ENCODE peak calls at places on chromosomes 6 and 20, in four cellular contexts. E is pancreas, A is fibroblast of the aortic adventitia, O is stomach. K is an unnamed sample.
A peak's percentile ranks its signal among the peaks of the same experiment; 100 is the strongest.

GRCh38 chr20:64188682-64189529 is 24.7 kb downstream of the MYT1 start:
- DNase-seq in E (no peak), A (peak; percentile 25), O (no peak), K (peak; percentile 12)

GRCh38 chr6:26594730-26595632 is 1.8 kb upstream of the ABT1 start:
- DNase-seq in E (no peak), A (peak; percentile 81), O (no peak), K (no peak)

GRCh38 chr6:131844243-131844841 is 36.5 kb downstream of the ENPP1 start:
- DNase-seq in E (no peak), A (peak; percentile 21), O (no peak), K (no peak)

GRCh38 chr6:157514659-157515496 is 133.9 kb downstream of the ZDHHC14 start:
- DNase-seq in E (no peak), A (peak; percentile 30), O (no peak), K (no peak)

GRCh38 chr6:32664827-32665362 is 1.6 kb downstream of the HLA-DQB1 start:
- DNase-seq in E (no peak), A (no peak), O (peak; percentile 37), K (peak; percentile 40)

GRCh38 chr6:148459228-148459627 is 116.6 kb downstream of the SASH1 start:
- DNase-seq in E (no peak), A (no peak), O (no peak), K (no peak)

GRCh38 chr6:52399511-52400315 is 20.4 kb upstream of the EFHC1 start:
- DNase-seq in E (no peak), A (peak; percentile 80), O (no peak), K (peak; percentile 42)

GRCh38 chr6:125512621-125513020 is 210.9 kb upstream of the HDDC2 start:
- DNase-seq in E (no peak), A (peak; percentile 4), O (no peak), K (no peak)

GRCh38 chr6:148737806-148738205 is 9.0 kb upstream of the UST start:
- DNase-seq in E (no peak), A (no peak), O (no peak), K (no peak)

GRCh38 chr20:5008743-5009142 is 7.4 kb upstream of the SLC23A2 start:
- DNase-seq in E (no peak), A (no peak), O (no peak), K (no peak)

GRCh38 chr20:62695448-62696414 is 12.9 kb upstream of the NTSR1 start:
- DNase-seq in E (no peak), A (no peak), O (no peak), K (no peak)

GRCh38 chr6:41275489-41275888 is 11.0 kb downstream of the TREM1 start:
- DNase-seq in E (no peak), A (no peak), O (no peak), K (no peak)

GRCh38 chr20:17226410-17227198 is at the start of gene PCSK2:
- DNase-seq in E (peak; percentile 80), A (peak; percentile 15), O (peak; percentile 34), K (peak; percentile 12)

GRCh38 chr6:33905081-33905609 is 101.3 kb upstream of the MLN start:
- DNase-seq in E (no peak), A (no peak), O (no peak), K (no peak)

GRCh38 chr20:60358101-60358500 is 399.9 kb downstream of the CDH26 start:
- DNase-seq in E (no peak), A (no peak), O (no peak), K (no peak)

GRCh38 chr20:60352017-60352416 is 393.8 kb downstream of the CDH26 start:
- DNase-seq in E (no peak), A (no peak), O (no peak), K (no peak)

GRCh38 chr20:60354181-60354580 is 396.0 kb downstream of the CDH26 start:
- DNase-seq in E (no peak), A (no peak), O (no peak), K (no peak)

GRCh38 chr20:60349418-60349817 is 391.2 kb downstream of the CDH26 start:
- DNase-seq in E (no peak), A (no peak), O (no peak), K (no peak)

GRCh38 chr20:60352580-60352979 is 394.4 kb downstream of the CDH26 start:
- DNase-seq in E (no peak), A (no peak), O (no peak), K (no peak)
- H3K4me3 ChIP-seq in E (no peak overlapping the region), A (no peak overlapping the region), O (no peak overlapping the region), K (no peak overlapping the region)

GRCh38 chr20:21704408-21705385 is 767 bp upstream of the PAX1 start:
- DNase-seq in E (no peak), A (no peak), O (no peak), K (no peak)

GRCh38 chr20:21707267-21707666 is 1.8 kb downstream of the PAX1 start:
- DNase-seq in E (no peak), A (no peak), O (no peak), K (no peak)

GRCh38 chr20:21705466-21706344 is at the start of gene PAX1:
- DNase-seq in E (peak; percentile 71), A (no peak), O (no peak), K (no peak)

GRCh38 chr20:21707999-21708737 is 2.7 kb downstream of the PAX1 start:
- DNase-seq in E (no peak), A (no peak), O (no peak), K (no peak)

GRCh38 chr20:21706345-21707195 is 1.1 kb downstream of the PAX1 start:
- DNase-seq in E (no peak), A (no peak), O (no peak), K (no peak)
- H3K4me3 ChIP-seq in E (no peak overlapping the region), A (no peak overlapping the region), O (no peak overlapping the region), K (no peak overlapping the region)

DNA sequence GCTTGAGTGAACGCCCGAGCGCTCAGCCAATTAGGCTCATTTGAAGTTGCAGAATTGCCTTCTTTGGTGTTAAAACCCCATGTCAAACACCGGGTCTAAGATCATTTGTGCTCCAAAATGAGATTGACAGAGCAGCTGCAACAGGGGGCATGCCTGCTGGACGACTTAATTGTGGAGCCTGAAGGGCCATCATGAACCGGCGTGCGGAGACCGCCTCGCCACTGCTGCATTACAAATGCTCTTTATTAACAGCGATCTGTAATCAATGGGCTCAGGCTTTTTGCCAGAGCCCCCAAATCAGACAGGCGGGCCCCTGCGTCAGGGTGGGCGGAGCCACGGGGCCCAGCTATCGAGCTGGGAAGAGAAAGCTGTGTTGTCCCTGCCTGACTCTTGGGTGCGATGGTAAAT is 183.2 kb downstream of the SIM1 start:
- DNase-seq in E (peak; percentile 52), A (no peak), O (no peak), K (no peak)
- H3K4me3 ChIP-seq in E (no peak overlapping the region), A (no peak overlapping the region), O (peak overlapping the region; percentile 12), K (no peak overlapping the region)

DNA sequence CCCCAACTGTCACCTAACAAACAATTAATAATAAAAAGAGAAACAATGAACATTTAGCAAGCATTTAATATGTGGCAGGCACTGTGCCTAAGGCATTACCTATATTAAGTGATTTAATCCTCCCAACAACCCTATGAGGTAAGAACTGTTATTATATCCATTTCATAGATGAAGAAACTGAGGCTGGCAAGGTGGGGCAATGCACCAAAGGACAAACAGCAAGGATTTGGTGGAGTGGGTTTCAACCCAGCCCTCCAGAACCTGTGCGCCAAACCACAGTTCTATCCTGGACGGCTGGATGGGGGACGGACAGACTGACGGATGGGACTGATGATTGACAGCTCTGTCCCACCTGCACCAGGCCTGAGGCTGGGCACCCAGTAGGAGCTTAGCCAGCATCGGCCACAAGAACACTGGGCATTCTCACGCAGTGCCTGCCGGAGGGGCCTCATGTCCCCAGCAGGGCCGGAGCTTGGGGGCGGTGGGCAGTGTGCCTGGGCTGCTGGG is 24.6 kb downstream of the NOL4L start:
- DNase-seq in E (no peak), A (no peak), O (no peak), K (no peak)
- H3K4me3 ChIP-seq in E (no peak overlapping the region), A (no peak overlapping the region), O (no peak overlapping the region), K (no peak overlapping the region)

GRCh38 chr6:17455919-17456318 is 62.5 kb downstream of the CAP2 start:
- DNase-seq in E (no peak), A (no peak), O (no peak), K (no peak)

GRCh38 chr6:17457405-17457804 is 64.0 kb downstream of the CAP2 start:
- DNase-seq in E (no peak), A (no peak), O (no peak), K (no peak)

GRCh38 chr6:17457956-17458355 is 64.6 kb downstream of the CAP2 start:
- DNase-seq in E (no peak), A (no peak), O (no peak), K (no peak)

GRCh38 chr6:17456711-17457110 is 63.3 kb downstream of the CAP2 start:
- DNase-seq in E (no peak), A (no peak), O (no peak), K (no peak)

DNA sequence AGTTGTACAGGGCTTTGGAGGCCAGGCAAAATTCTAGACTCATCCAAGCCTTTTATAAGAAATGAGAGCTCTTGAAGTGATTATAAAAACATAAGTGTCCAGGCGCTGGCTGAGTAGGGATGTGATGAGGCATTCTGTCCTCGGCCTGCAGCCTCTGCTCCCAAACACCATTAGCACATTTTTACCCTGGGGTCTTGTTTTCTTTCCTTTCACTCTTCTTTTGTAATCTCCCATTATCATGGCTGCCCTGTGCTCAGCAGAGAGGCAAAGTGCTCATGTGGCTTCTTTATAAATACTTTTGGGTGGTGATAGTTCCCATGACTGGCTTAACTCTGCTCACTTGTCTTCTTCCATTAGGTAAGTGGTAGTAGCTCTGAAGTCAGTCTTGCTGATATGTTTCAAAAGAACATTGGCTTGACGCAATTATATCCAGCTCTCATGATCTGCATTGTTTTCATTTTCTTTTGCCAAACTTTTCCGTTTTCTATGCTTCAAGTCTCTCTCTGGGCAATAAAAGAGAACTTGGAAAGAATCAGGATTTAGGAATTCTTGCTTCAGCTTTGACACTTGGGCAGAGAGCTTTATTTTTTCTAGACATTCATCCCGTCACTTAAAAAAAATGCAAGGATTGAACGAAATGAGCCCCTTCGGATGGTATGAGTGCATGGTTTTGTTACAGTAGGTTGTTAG is 61.1 kb downstream of the CAP2 start:
- DNase-seq in E (no peak), A (peak; percentile 56), O (no peak), K (no peak)
- H3K4me3 ChIP-seq in E (no peak overlapping the region), A (no peak overlapping the region), O (no peak overlapping the region), K (no peak overlapping the region)

GRCh38 chr6:164947174-164947573 is 362.2 kb downstream of the C6orf118 start:
- DNase-seq in E (no peak), A (no peak), O (no peak), K (no peak)
- H3K4me3 ChIP-seq in E (no peak overlapping the region), A (no peak overlapping the region), O (no peak overlapping the region), K (no peak overlapping the region)

DNA sequence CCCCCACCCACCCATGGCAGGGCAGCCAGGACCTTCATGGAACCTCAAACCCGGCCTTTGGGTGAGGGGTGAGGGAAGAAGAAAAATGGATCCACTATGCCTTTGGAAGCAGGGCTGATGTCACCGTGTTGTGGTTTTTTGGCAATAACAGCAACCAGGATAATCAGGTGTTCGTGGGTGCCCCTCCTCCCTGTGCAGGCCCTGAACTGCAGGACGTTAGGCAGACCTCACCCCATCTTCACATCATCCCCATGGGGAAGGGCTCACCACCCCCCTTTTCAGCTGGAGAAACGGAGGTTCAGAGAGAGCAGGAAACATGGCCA is 3.6 kb downstream of the GABRR2 start:
- DNase-seq in E (no peak), A (no peak), O (no peak), K (no peak)
- H3K4me3 ChIP-seq in E (no peak overlapping the region), A (no peak overlapping the region), O (no peak overlapping the region), K (no peak overlapping the region)

GRCh38 chr6:139648430-139649000 is 274.1 kb upstream of the CITED2 start:
- DNase-seq in E (no peak), A (no peak), O (no peak), K (no peak)
- H3K4me3 ChIP-seq in E (no peak overlapping the region), A (no peak overlapping the region), O (no peak overlapping the region), K (no peak overlapping the region)

GRCh38 chr6:112298021-112298745 is 43.8 kb upstream of the LAMA4 start:
- DNase-seq in E (no peak), A (peak; percentile 92), O (no peak), K (no peak)
- H3K4me3 ChIP-seq in E (no peak overlapping the region), A (peak overlapping the region; percentile 32), O (no peak overlapping the region), K (no peak overlapping the region)

K was measured in transverse colon.